ENCODE peak calls at places on chromosomes 4 and X, in nine cellular contexts. One of them, this sample, is unnamed.

GRCh38 chrX:107107459-107107858 is 11.2 kb downstream of the RBM41 start:
- DNase-seq in uterus: no peak
- DNase-seq in RWPE1: no peak
- DNase-seq in stomach: no peak
- DNase-seq in H9: no peak
- DNase-seq in neural progenitor cell: no peak
- DNase-seq in OCI-LY7: no peak
- DNase-seq in pancreas: no peak
- DNase-seq in testis: no peak
- DNase-seq in this sample: no peak

GRCh38 chrX:106718709-106719108 is 7.8 kb upstream of the RNF128 start:
- DNase-seq in neural progenitor cell: no peak
- DNase-seq in testis: no peak
- DNase-seq in RWPE1: no peak
- DNase-seq in pancreas: no peak
- DNase-seq in OCI-LY7: no peak
- DNase-seq in stomach: no peak
- DNase-seq in uterus: no peak
- DNase-seq in H9: no peak
- DNase-seq in this sample: no peak

GRCh38 chrX:70434914-70435586 is 9.6 kb upstream of the DLG3 start:
- DNase-seq in stomach: peak; percentile 24
- DNase-seq in RWPE1: no peak
- DNase-seq in pancreas: no peak
- DNase-seq in neural progenitor cell: peak; percentile 10
- DNase-seq in uterus: peak; percentile 48
- DNase-seq in testis: peak; percentile 27
- DNase-seq in OCI-LY7: no peak
- DNase-seq in H9: no peak
- DNase-seq in this sample: no peak

GRCh38 chr4:116480486-116480990 is 604.8 kb downstream of the TRAM1L1 start:
- DNase-seq in testis: no peak
- DNase-seq in neural progenitor cell: no peak
- DNase-seq in stomach: no peak
- DNase-seq in pancreas: no peak
- DNase-seq in H9: no peak
- DNase-seq in RWPE1: no peak
- DNase-seq in OCI-LY7: no peak
- DNase-seq in uterus: no peak
- DNase-seq in this sample: no peak

GRCh38 chr4:77092832-77093800 is 17.3 kb upstream of the CCNI start:
- DNase-seq in pancreas: no peak
- DNase-seq in RWPE1: peak; percentile 74
- DNase-seq in neural progenitor cell: no peak
- DNase-seq in H9: no peak
- DNase-seq in testis: no peak
- DNase-seq in OCI-LY7: peak; percentile 37
- DNase-seq in stomach: no peak
- DNase-seq in uterus: no peak
- DNase-seq in this sample: no peak

GRCh38 chr4:67393007-67393406 is 152.3 kb downstream of the CENPC start:
- DNase-seq in RWPE1: no peak
- DNase-seq in OCI-LY7: no peak
- DNase-seq in H9: no peak
- DNase-seq in testis: no peak
- DNase-seq in stomach: no peak
- DNase-seq in uterus: no peak
- DNase-seq in neural progenitor cell: no peak
- DNase-seq in pancreas: no peak
- DNase-seq in this sample: no peak

GRCh38 chr4:168837922-168838321 is 172.1 kb downstream of the CBR4 start:
- DNase-seq in H9: no peak
- DNase-seq in RWPE1: no peak
- DNase-seq in uterus: no peak
- DNase-seq in OCI-LY7: no peak
- DNase-seq in stomach: no peak
- DNase-seq in testis: no peak
- DNase-seq in neural progenitor cell: no peak
- DNase-seq in pancreas: no peak
- DNase-seq in this sample: no peak

GRCh38 chr4:20255823-20256222 is 4.1 kb downstream of the SLIT2 start:
- DNase-seq in neural progenitor cell: peak; percentile 31
- DNase-seq in testis: no peak
- DNase-seq in uterus: no peak
- DNase-seq in OCI-LY7: no peak
- DNase-seq in pancreas: no peak
- DNase-seq in stomach: no peak
- DNase-seq in H9: no peak
- DNase-seq in RWPE1: no peak
- DNase-seq in this sample: no peak

GRCh38 chr4:100146756-100147155 is 43.5 kb downstream of the DDIT4L start:
- DNase-seq in OCI-LY7: no peak
- DNase-seq in uterus: no peak
- DNase-seq in neural progenitor cell: no peak
- DNase-seq in H9: no peak
- DNase-seq in RWPE1: no peak
- DNase-seq in testis: no peak
- DNase-seq in pancreas: no peak
- DNase-seq in stomach: no peak
- DNase-seq in this sample: no peak

GRCh38 chr4:168387091-168387490 is 68.5 kb upstream of the DDX60 start:
- DNase-seq in stomach: no peak
- DNase-seq in RWPE1: no peak
- DNase-seq in neural progenitor cell: no peak
- DNase-seq in testis: no peak
- DNase-seq in uterus: no peak
- DNase-seq in OCI-LY7: no peak
- DNase-seq in H9: no peak
- DNase-seq in pancreas: no peak
- DNase-seq in this sample: no peak

GRCh38 chrX:36684053-36684452 is 324.1 kb upstream of the FAM47C start:
- DNase-seq in OCI-LY7: no peak
- DNase-seq in testis: no peak
- DNase-seq in H9: no peak
- DNase-seq in neural progenitor cell: peak; percentile 1
- DNase-seq in pancreas: no peak
- DNase-seq in uterus: no peak
- DNase-seq in stomach: no peak
- DNase-seq in RWPE1: no peak
- DNase-seq in this sample: no peak
- TF ChIP-seq CTCF in OCI-LY7: peak; percentile 47
- TF ChIP-seq CTCF in testis: no peak
- TF ChIP-seq CTCF in H9: peak; percentile 52
- TF ChIP-seq CTCF in neural progenitor cell: peak; percentile 37
- TF ChIP-seq CTCF in pancreas: no peak
- TF ChIP-seq CTCF in uterus: no peak
- TF ChIP-seq CTCF in stomach: no peak
- TF ChIP-seq CTCF in RWPE1: no peak
- TF ChIP-seq CTCF in this sample: no peak

GRCh38 chr4:188372051-188372450 is 232.8 kb downstream of the TRIML1 start:
- DNase-seq in OCI-LY7: no peak
- DNase-seq in RWPE1: peak; percentile 56
- DNase-seq in stomach: no peak
- DNase-seq in neural progenitor cell: no peak
- DNase-seq in pancreas: no peak
- DNase-seq in H9: no peak
- DNase-seq in uterus: no peak
- DNase-seq in testis: no peak
- DNase-seq in this sample: no peak

GRCh38 chr4:188370781-188371180 is 231.5 kb downstream of the TRIML1 start:
- DNase-seq in RWPE1: no peak
- DNase-seq in neural progenitor cell: no peak
- DNase-seq in H9: no peak
- DNase-seq in pancreas: no peak
- DNase-seq in testis: no peak
- DNase-seq in OCI-LY7: no peak
- DNase-seq in stomach: no peak
- DNase-seq in uterus: no peak
- DNase-seq in this sample: no peak

GRCh38 chr4:188374870-188375269 is 235.6 kb downstream of the TRIML1 start:
- DNase-seq in pancreas: no peak
- DNase-seq in stomach: no peak
- DNase-seq in testis: no peak
- DNase-seq in RWPE1: no peak
- DNase-seq in uterus: no peak
- DNase-seq in OCI-LY7: no peak
- DNase-seq in H9: no peak
- DNase-seq in neural progenitor cell: no peak
- DNase-seq in this sample: no peak

GRCh38 chr4:188372856-188373255 is 233.6 kb downstream of the TRIML1 start:
- DNase-seq in OCI-LY7: no peak
- DNase-seq in H9: no peak
- DNase-seq in RWPE1: no peak
- DNase-seq in testis: no peak
- DNase-seq in pancreas: no peak
- DNase-seq in stomach: no peak
- DNase-seq in uterus: no peak
- DNase-seq in neural progenitor cell: peak; percentile 28
- DNase-seq in this sample: no peak
- TF ChIP-seq CTCF in OCI-LY7: no peak
- TF ChIP-seq CTCF in H9: peak; percentile 27
- TF ChIP-seq CTCF in RWPE1: no peak
- TF ChIP-seq CTCF in testis: no peak
- TF ChIP-seq CTCF in pancreas: no peak
- TF ChIP-seq CTCF in stomach: no peak
- TF ChIP-seq CTCF in uterus: no peak
- TF ChIP-seq CTCF in neural progenitor cell: peak; percentile 15
- TF ChIP-seq CTCF in this sample: no peak

DNA sequence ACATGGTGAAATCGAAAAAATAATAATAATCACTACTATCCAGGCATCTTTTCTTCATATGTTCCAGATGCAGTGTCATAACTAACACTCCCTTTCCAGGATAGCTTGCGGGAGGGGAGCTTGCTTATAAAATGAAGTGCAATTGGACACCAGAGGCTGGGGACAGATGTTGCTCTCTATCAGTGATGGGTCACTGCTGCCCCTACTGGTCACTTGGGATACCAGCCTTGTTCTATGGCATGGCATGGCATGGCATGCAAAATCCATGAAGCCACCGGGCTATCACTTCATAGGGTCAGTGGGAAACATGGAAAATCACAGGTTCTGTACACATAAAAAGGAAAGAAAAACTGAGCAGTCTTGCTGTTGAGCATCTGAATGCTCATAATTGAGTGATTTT is 168.1 kb downstream of the GLRA2 start:
- DNase-seq in H9: peak; percentile 47
- DNase-seq in uterus: no peak
- DNase-seq in neural progenitor cell: peak; percentile 55
- DNase-seq in stomach: peak; percentile 28
- DNase-seq in testis: no peak
- DNase-seq in OCI-LY7: peak; percentile 19
- DNase-seq in pancreas: no peak
- DNase-seq in RWPE1: peak; percentile 4
- DNase-seq in this sample: peak; percentile 62
- TF ChIP-seq CTCF in H9: peak; percentile 71
- TF ChIP-seq CTCF in uterus: no peak
- TF ChIP-seq CTCF in neural progenitor cell: peak; percentile 64
- TF ChIP-seq CTCF in stomach: no peak
- TF ChIP-seq CTCF in testis: no peak
- TF ChIP-seq CTCF in OCI-LY7: peak; percentile 69
- TF ChIP-seq CTCF in pancreas: peak; percentile 11
- TF ChIP-seq CTCF in RWPE1: peak; percentile 11
- TF ChIP-seq CTCF in this sample: peak; percentile 73

GRCh38 chrX:103063918-103064434 is at the start of gene BEX1:
- DNase-seq in RWPE1: peak; percentile 1
- DNase-seq in neural progenitor cell: peak; percentile 73
- DNase-seq in uterus: peak; percentile 46
- DNase-seq in testis: peak; percentile 90
- DNase-seq in pancreas: peak; percentile 44
- DNase-seq in OCI-LY7: no peak
- DNase-seq in H9: peak; percentile 83
- DNase-seq in stomach: peak; percentile 37
- DNase-seq in this sample: peak; percentile 91

GRCh38 chrX:103061486-103061885 is 2.5 kb downstream of the BEX1 start:
- DNase-seq in OCI-LY7: no peak
- DNase-seq in pancreas: no peak
- DNase-seq in H9: no peak
- DNase-seq in RWPE1: no peak
- DNase-seq in testis: no peak
- DNase-seq in uterus: no peak
- DNase-seq in neural progenitor cell: no peak
- DNase-seq in stomach: no peak
- DNase-seq in this sample: no peak

GRCh38 chrX:103066606-103067005 is 2.6 kb upstream of the BEX1 start:
- DNase-seq in testis: no peak
- DNase-seq in stomach: no peak
- DNase-seq in RWPE1: no peak
- DNase-seq in uterus: no peak
- DNase-seq in pancreas: no peak
- DNase-seq in OCI-LY7: no peak
- DNase-seq in neural progenitor cell: no peak
- DNase-seq in H9: no peak
- DNase-seq in this sample: no peak

DNA sequence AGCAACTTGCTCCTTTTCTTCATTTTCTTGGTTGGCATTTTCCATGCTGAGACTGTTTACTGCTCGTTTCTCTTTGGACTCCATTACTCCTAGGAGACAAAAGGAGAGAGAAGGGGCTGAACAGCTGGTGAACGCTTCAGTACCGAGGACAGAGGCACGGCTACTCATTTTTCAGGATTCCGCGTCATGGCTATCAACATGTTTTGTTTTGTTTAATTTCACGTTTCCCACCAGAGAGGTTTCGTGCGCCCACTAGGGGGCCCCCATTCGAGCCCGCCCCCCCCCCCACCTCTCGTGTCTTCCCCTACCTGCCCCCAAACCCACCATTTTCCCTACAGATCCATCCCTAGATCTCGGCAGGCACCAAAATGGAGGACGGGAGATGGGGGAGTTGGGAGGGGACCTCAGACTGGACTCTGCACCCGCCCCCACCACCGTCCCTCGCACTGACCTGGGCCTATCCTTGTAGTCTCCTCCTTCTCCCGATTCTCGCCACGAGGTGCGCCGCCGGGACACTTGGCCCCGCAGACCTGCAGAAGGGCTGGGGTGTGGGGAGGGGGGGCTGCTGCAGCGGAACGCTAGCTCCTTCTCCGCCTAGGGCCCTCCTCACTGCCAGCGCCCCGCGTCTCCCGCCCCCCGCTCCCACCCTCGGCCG is 653 bp downstream of the BEX1 start:
- DNase-seq in uterus: no peak
- DNase-seq in OCI-LY7: no peak
- DNase-seq in stomach: no peak
- DNase-seq in neural progenitor cell: peak; percentile 64
- DNase-seq in H9: peak; percentile 53
- DNase-seq in pancreas: no peak
- DNase-seq in RWPE1: peak; percentile 2
- DNase-seq in testis: peak; percentile 58
- DNase-seq in this sample: peak; percentile 61
- TF ChIP-seq CTCF in uterus: no peak
- TF ChIP-seq CTCF in OCI-LY7: no peak
- TF ChIP-seq CTCF in stomach: no peak
- TF ChIP-seq CTCF in neural progenitor cell: peak; percentile 24
- TF ChIP-seq CTCF in H9: peak; percentile 29
- TF ChIP-seq CTCF in pancreas: no peak
- TF ChIP-seq CTCF in RWPE1: no peak
- TF ChIP-seq CTCF in testis: no peak
- TF ChIP-seq CTCF in this sample: peak; percentile 17